ENCODE peak calls at places on chromosomes 6 and 20, in six cellular contexts. G is tibial nerve, C is upper lobe of right lung, U is endodermal cell, V is pancreas, O is Panc1. S is an unnamed sample. For H3K9me3, the result is how much of the 10 kb centered on the place peaks cover.

GRCh38 chr6:79057746-79058145 is 20.3 kb downstream of the PHIP start:
- DNase-seq in G (no peak), C (no peak), U (no peak), V (no peak), O (no peak), S (no peak)

GRCh38 chr6:4180653-4181255 is 45.4 kb upstream of the ECI2 start:
- DNase-seq in G (no peak), C (no peak), U (no peak), V (no peak), O (no peak), S (no peak)

GRCh38 chr20:64121586-64121985 is 14.2 kb upstream of the NPBWR2 start:
- DNase-seq in G (no peak), C (peak), U (no peak), V (no peak), O (no peak), S (no peak)

GRCh38 chr6:5080574-5080973 is 4.6 kb upstream of the PPP1R3G start:
- DNase-seq in G (no peak), C (no peak), U (no peak), V (no peak), O (no peak), S (no peak)

GRCh38 chr6:39892490-39893129 is 41.7 kb downstream of the MOCS1 start:
- DNase-seq in G (peak), C (peak), U (peak), V (peak), O (peak), S (peak)

GRCh38 chr20:25148982-25149846 is 46.3 kb upstream of the ENTPD6 start:
- DNase-seq in G (no peak), C (no peak), U (no peak), V (no peak), O (no peak), S (no peak)

GRCh38 chr6:75952132-75952531 is 120.3 kb downstream of the IMPG1 start:
- DNase-seq in G (no peak), C (no peak), U (no peak), V (no peak), O (no peak), S (no peak)

GRCh38 chr20:59013031-59013951 is 5.9 kb upstream of the TUBB1 start:
- DNase-seq in G (no peak), C (no peak), U (peak), V (peak), O (no peak), S (peak)

GRCh38 chr6:139335447-139336210 is 38.8 kb downstream of the CITED2 start:
- DNase-seq in G (no peak), C (no peak), U (no peak), V (no peak), O (no peak), S (no peak)

GRCh38 chr6:52498538-52499017 is 78.3 kb downstream of the TRAM2 start:
- DNase-seq in G (no peak), C (no peak), U (peak), V (no peak), O (no peak), S (no peak)

GRCh38 chr20:31713312-31714049 is 9.2 kb downstream of the BCL2L1 start:
- DNase-seq in G (peak), C (peak), U (no peak), V (no peak), O (no peak), S (peak)

DNA sequence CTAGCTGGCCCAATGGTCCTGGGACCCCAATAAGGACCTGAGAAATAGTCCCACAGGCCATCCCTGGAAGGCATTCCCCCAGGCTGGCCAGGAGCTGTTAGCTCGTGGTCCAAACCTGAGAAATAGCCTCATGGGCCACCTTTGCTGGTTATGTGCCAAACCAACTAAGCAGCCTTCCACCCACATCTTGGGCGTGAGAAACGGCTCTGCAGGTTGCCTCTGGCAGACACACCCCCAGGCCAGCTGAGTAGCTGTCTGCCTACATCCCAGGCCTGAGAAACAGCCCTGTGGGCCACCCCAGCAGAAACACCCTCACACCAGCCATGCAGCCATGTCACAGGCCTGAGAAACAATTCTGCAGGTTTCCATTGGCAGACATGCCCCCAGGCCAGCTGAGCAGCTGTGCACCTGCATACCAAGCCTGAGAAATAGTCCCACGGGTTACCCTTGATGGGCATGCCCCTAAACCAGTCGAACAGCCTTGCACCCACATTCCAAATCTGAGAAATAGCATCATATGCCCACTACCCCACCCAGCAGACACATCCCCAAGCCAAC is 567.8 kb upstream of the ID4 start:
- DNase-seq in G (no peak), C (no peak), U (no peak), V (no peak), O (no peak), S (no peak)
- H3K9me3 ChIP-seq in G (under half), C (under half), U (under half), V (under half), O (under half), S (under half)

DNA sequence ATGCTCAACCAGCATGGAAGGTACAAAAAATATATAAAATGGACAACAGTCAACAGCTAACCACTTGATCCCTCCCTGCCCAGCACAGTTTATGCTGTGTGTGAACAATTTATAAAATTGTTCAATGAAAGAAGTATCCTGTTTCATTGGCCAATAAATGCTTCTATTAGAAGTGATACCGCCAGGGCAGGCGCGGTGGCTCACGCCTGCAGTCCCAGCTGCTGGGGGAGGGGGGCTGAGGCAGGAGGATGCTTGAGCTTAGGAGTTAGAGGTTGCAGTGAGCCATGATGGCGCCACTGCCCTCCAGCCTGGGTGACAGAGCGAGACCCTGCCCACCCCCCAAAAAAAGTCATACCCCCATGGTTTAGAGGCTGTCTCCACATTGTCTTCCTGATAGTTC is 4.6 kb downstream of the AGPAT4 start:
- DNase-seq in G (no peak), C (no peak), U (no peak), V (no peak), O (no peak), S (no peak)
- TF ChIP-seq CTCF in G (no peak), C (no peak), U (no peak), V (no peak), O (no peak), S (no peak)

GRCh38 chr20:2311329-2311728 is 15.5 kb downstream of the TGM3 start:
- DNase-seq in G (no peak), C (no peak), U (no peak), V (no peak), O (no peak), S (no peak)
- H3K9me3 ChIP-seq in G (under half), C (under half), U (under half), V (under half), O (under half), S (under half)

GRCh38 chr6:150201285-150201684 is 58.4 kb downstream of the PPP1R14C start:
- DNase-seq in G (no peak), C (no peak), U (peak), V (no peak), O (no peak), S (no peak)
- TF ChIP-seq CTCF in G (no peak), C (no peak), U (no peak), V (no peak), O (no peak), S (no peak)

GRCh38 chr20:21707267-21707666 is 1.8 kb downstream of the PAX1 start:
- DNase-seq in G (no peak), C (no peak), U (no peak), V (no peak), O (no peak), S (no peak)
- H3K9me3 ChIP-seq in G (under half), C (under half), U (under half), V (under half), O (under half), S (under half)

DNA sequence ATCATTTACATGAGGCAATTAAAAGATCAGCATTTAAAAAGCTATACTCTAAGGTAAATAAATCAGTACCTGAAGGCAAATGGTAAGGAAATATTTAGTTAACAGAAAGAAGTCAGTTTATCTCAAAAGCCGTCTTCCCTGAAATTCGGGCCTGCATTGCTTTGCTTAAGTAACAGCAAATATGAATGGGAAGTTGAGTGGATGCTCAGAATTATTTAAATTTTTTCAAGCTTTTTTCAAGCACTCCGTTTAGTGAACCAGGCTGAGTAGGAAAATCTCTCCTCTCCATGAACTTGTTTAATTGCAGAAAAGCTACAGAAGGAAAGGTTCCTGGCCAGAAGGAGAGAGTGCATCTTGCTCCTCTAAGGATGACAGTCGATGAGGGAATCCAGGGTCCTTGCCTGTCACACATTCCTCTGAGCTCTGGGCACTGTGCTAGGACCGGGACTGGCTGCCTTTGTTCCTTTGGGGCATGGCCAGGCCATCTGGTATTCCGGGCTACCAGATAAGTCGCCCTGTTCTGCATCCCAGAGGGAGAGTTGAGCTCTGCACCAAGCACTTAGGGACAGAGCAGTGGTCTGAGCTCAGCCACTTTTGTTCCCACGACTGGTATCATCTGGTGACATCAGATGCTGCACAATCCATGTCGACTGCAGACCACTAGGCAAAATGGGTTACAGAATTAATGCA is 77.6 kb downstream of the RIN2 start:
- DNase-seq in G (no peak), C (no peak), U (peak), V (no peak), O (no peak), S (no peak)
- TF ChIP-seq CTCF in G (no peak), C (no peak), U (no peak), V (no peak), O (no peak), S (no peak)

S was measured in right atrium auricular region.